ENCODE peak calls at places on chromosomes 5 and 9, in five cellular contexts. P is GM23248, Z is testis, E is choroid plexus epithelial cell, U is heart right ventricle. R is an unnamed sample.

GRCh38 chr5:156394642-156395393 is 67.9 kb downstream of the SGCD start:
- DNase-seq in P (no peak), U (no peak), Z (no peak), E (peak), R (no peak)

GRCh38 chr5:9126490-9126889 is 419.4 kb downstream of the SEMA5A start:
- DNase-seq in U (no peak), E (peak), Z (no peak), P (no peak), R (no peak)

GRCh38 chr9:22622823-22623222 is 176.2 kb downstream of the DMRTA1 start:
- DNase-seq in Z (no peak), P (no peak), U (no peak), E (no peak), R (no peak)

GRCh38 chr5:33933723-33934544 is 2.3 kb upstream of the RXFP3 start:
- DNase-seq in Z (no peak), E (peak), U (no peak), P (peak), R (no peak)

GRCh38 chr5:149223081-149223848 is 48.4 kb upstream of the AFAP1L1 start:
- DNase-seq in Z (peak), P (no peak), E (no peak), U (no peak), R (no peak)

GRCh38 chr5:133333561-133334150 is 278.7 kb downstream of the FSTL4 start:
- DNase-seq in P (no peak), Z (no peak), U (no peak), E (no peak), R (no peak)

GRCh38 chr5:131382407-131383395 is 118.8 kb downstream of the CDC42SE2 start:
- DNase-seq in P (peak), U (no peak), Z (no peak), E (peak), R (peak)

GRCh38 chr5:3526551-3527185 is 69.0 kb upstream of the IRX1 start:
- DNase-seq in P (no peak), E (no peak), Z (no peak), U (no peak), R (peak)

GRCh38 chr5:69048233-69048632 is 45.6 kb upstream of the SLC30A5 start:
- DNase-seq in P (peak), U (no peak), E (no peak), Z (no peak), R (no peak)

GRCh38 chr5:10745133-10745532 is 15.9 kb downstream of the DAP start:
- DNase-seq in Z (no peak), E (peak), P (peak), U (no peak), R (no peak)

GRCh38 chr5:139774980-139775654 is 20.5 kb upstream of the PSD2 start:
- DNase-seq in E (peak), P (peak), Z (peak), U (peak), R (peak)

GRCh38 chr9:3191715-3192114 is 334.1 kb downstream of the RFX3 start:
- DNase-seq in U (no peak), Z (no peak), E (no peak), P (no peak), R (no peak)

GRCh38 chr5:118486647-118487046 is 501.7 kb downstream of the DTWD2 start:
- DNase-seq in U (no peak), E (no peak), Z (no peak), P (no peak), R (no peak)

GRCh38 chr5:78792342-78793055 is 143.9 kb upstream of the LHFPL2 start:
- DNase-seq in E (no peak), Z (no peak), U (no peak), P (no peak), R (no peak)

GRCh38 chr9:135370411-135371375 is 108.9 kb upstream of the PPP1R26 start:
- DNase-seq in P (no peak), U (no peak), E (no peak), Z (no peak), R (no peak)

GRCh38 chr9:96418920-96419690 is 935 bp upstream of the ZNF367 start:
- DNase-seq in U (peak), P (peak), Z (peak), E (peak), R (peak)

GRCh38 chr5:158869092-158869491 is 230.6 kb downstream of the EBF1 start:
- DNase-seq in Z (no peak), P (no peak), U (no peak), E (no peak), R (peak)

GRCh38 chr9:28491121-28491520 is 917.8 kb upstream of the C9orf72 start:
- DNase-seq in P (no peak), U (no peak), E (no peak), Z (no peak), R (no peak)

GRCh38 chr9:37004424-37004935 is 29.6 kb downstream of the PAX5 start:
- DNase-seq in U (no peak), Z (no peak), E (no peak), P (no peak), R (no peak)

GRCh38 chr9:134186471-134187109 is 22.2 kb upstream of the RNU6ATAC start:
- DNase-seq in P (no peak), Z (peak), E (no peak), U (no peak), R (no peak)

GRCh38 chr5:1883120-1883924 is 597 bp upstream of the IRX4 start:
- DNase-seq in U (peak), Z (no peak), P (peak), E (no peak), R (no peak)

GRCh38 chr9:113963017-113963620 is 87.0 kb downstream of the ZNF618 start:
- DNase-seq in E (peak), Z (peak), U (peak), P (peak), R (peak)

GRCh38 chr5:130222638-130223037 is 318.4 kb downstream of the CHSY3 start:
- DNase-seq in U (no peak), Z (no peak), E (peak), P (no peak), R (no peak)

GRCh38 chr5:179268966-179269693 is 76.1 kb downstream of the ADAMTS2 start:
- DNase-seq in P (peak), E (no peak), Z (peak), U (no peak), R (no peak)

GRCh38 chr5:141825836-141826560 is 52.2 kb downstream of the PCDH1 start:
- DNase-seq in P (peak), U (no peak), E (peak), Z (no peak), R (peak)

GRCh38 chr9:110635589-110635988 is 33.0 kb upstream of the MUSK start:
- DNase-seq in E (no peak), Z (no peak), U (no peak), P (peak), R (no peak)

GRCh38 chr9:98538626-98539031 is 170.1 kb downstream of the GABBR2 start:
- DNase-seq in E (no peak), Z (no peak), P (peak), U (no peak), R (no peak)

GRCh38 chr5:1118231-1118698 is 6.4 kb upstream of the SLC12A7 start:
- DNase-seq in Z (peak), U (no peak), E (peak), P (no peak), R (no peak)

GRCh38 chr9:18238254-18238653 is 235.7 kb upstream of the ADAMTSL1 start:
- DNase-seq in Z (no peak), P (peak), E (peak), U (no peak), R (no peak)

GRCh38 chr9:38008168-38009034 is 60.6 kb downstream of the SHB start:
- DNase-seq in Z (no peak), P (peak), U (no peak), E (peak), R (no peak)

GRCh38 chr9:93673271-93673843 is 97.0 kb downstream of the PHF2 start:
- DNase-seq in Z (peak), U (peak), P (peak), E (no peak), R (no peak)

GRCh38 chr5:181159286-181160143 is 12.1 kb downstream of the OR2V2 start:
- DNase-seq in Z (peak), E (peak), P (peak), U (peak), R (peak)

GRCh38 chr5:181160144-181160754 is 12.9 kb downstream of the OR2V2 start:
- DNase-seq in E (peak), P (peak), U (peak), Z (peak), R (peak)

GRCh38 chr5:181163487-181164075 is 16.2 kb downstream of the OR2V2 start:
- DNase-seq in U (no peak), E (no peak), Z (no peak), P (no peak), R (no peak)

GRCh38 chr5:181164076-181164952 is 16.9 kb downstream of the OR2V2 start:
- DNase-seq in P (peak), E (no peak), U (no peak), Z (no peak), R (no peak)

GRCh38 chr5:181161534-181162175 is 14.3 kb downstream of the OR2V2 start:
- DNase-seq in P (no peak), Z (no peak), U (no peak), E (no peak), R (no peak)
- H3K4me3 ChIP-seq in P (peak), Z (no peak), U (no peak), E (peak), R (no peak)

GRCh38 chr9:136799854-136800657 is 3.9 kb downstream of the CCDC183 start:
- DNase-seq in Z (peak), U (peak), E (peak), P (peak), R (peak)

GRCh38 chr9:136796238-136796774 is at the start of gene CCDC183:
- DNase-seq in P (no peak), E (no peak), U (no peak), Z (no peak), R (no peak)

GRCh38 chr9:136802321-136802720 is 5.4 kb upstream of the RABL6 start:
- DNase-seq in Z (no peak), E (no peak), U (no peak), P (no peak), R (no peak)

GRCh38 chr9:136798708-136799078 is 2.6 kb downstream of the CCDC183 start:
- DNase-seq in E (no peak), Z (no peak), U (no peak), P (no peak), R (no peak)

GRCh38 chr9:136799079-136799853 is 3.1 kb downstream of the CCDC183 start:
- DNase-seq in Z (peak), U (no peak), E (no peak), P (peak), R (no peak)
- H3K4me3 ChIP-seq in Z (peak), U (peak), E (no peak), P (no peak), R (peak)

DNA sequence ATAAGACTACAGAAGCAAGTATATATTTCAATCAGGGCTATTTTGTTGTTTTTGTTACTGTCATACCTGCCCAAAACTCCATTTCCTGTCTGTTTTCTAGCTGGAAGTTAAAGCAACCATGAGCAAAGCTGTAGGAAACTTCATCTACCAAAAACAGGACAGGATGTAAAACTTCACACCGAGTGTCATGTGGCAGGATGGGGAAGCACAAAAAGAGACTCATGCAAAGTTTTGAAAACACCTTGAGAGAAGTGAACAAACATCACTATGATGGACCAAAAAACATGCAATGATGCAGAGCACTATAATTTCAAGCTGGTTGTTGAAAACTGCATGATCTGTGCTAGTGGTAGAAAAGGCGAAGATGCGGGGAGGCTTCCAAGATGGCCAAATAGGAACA is 6.3 kb upstream of the GZMA start:
- DNase-seq in E (no peak), Z (no peak), P (no peak), U (no peak), R (no peak)
- H3K4me3 ChIP-seq in E (no peak), Z (no peak), P (no peak), U (no peak), R (no peak)

DNA sequence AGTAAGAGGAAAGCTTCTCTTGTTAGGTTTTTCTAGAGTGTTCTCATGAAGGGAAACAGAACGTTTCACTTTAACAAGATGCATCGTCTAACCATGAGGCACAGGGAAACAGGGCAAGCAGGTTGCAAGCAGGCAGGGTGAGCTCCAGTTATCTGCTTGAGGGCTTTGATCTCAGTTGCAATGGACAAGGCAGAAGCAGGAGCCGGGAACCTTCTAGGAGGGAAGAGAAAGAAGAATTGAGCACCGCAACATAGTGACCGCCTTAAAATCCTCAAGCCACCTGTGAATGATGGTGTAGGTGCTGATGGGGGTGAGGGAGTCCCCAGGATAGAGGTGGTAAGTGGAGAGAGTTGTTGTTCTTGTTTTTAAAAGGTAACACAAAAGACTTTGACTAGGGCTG is 22.9 kb upstream of the ZSWIM6 start:
- DNase-seq in U (no peak), P (no peak), E (no peak), Z (no peak), R (no peak)
- H3K4me3 ChIP-seq in U (no peak), P (no peak), E (no peak), Z (no peak), R (no peak)

GRCh38 chr5:135308245-135308644 is 90.8 kb downstream of the MACROH2A1 start:
- DNase-seq in U (no peak), E (peak), P (peak), Z (no peak), R (no peak)

GRCh38 chr5:135306557-135306956 is 92.5 kb downstream of the MACROH2A1 start:
- DNase-seq in Z (no peak), P (no peak), E (no peak), U (no peak), R (no peak)

GRCh38 chr5:135308752-135309151 is 90.3 kb downstream of the MACROH2A1 start:
- DNase-seq in P (peak), Z (peak), E (peak), U (no peak), R (no peak)

GRCh38 chr5:135309391-135310327 is 89.4 kb downstream of the MACROH2A1 start:
- DNase-seq in P (peak), U (no peak), E (no peak), Z (no peak), R (no peak)

DNA sequence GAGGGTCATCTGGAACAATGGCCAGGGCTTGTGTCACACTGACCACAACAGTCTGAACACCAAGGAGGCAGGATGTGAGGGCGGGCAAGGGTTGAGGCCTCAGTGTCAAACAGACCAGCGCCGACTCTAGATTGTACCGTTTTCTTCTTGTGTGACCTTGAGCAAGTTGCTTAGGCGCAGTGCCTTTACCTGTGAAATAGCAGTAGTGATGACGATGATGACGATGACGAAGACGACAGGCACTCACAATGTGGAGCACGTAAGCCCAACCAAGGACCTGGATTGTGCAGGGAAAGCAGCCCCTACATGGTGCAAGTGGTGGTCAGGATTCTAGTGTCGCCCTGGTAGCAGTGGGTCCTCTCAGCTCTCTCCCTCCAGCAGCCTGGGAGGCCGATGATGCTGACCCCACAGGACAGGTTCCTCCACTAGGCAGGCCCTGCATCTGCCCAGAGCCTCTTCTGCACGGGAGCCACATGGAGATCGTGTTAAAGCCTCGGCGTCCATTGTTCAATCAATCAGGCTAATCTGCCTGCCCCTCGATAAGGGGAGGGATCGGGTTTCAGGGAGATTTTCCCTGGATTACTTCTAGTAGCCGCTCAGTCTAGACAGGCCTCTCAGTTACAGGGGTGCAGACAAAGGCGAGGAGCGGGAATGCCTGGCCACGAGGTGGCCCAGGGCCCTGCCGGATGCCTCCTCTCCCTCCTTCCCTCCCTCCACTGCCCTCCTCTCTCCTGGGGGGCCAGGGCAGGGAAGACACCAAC is 91.7 kb downstream of the MACROH2A1 start:
- DNase-seq in E (no peak), U (no peak), P (no peak), Z (no peak), R (no peak)
- H3K4me3 ChIP-seq in E (no peak), U (no peak), P (no peak), Z (no peak), R (no peak)

DNA sequence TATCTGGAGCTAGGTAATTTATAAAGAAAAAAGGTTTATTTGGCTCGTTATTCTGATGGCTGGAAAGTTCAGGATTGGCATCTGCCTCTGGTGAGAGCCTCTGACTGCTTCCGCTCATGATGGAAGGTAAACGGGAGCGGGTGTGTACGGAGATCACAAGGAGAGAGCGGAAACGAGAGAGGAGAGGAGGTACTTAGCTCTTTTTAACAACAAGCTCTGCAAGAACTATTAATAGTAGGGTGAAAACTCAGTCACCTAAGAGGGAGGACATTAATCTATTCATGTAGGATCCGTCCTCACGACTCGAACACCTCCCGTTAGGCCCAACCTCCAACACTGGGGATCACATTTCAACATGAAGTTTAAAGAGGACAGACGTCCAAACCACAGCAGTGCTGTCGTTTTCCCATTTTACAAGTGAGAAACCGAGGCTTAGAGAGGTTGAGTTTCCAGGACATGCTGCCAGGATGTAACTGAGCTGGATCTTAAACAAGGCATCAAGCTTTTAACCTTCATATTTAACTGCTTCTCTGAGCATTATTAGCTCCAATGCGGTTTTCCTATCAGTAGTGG is 173.6 kb downstream of the SLC28A3 start:
- DNase-seq in P (no peak), U (no peak), E (no peak), Z (no peak), R (no peak)
- H3K4me3 ChIP-seq in P (no peak), U (no peak), E (no peak), Z (no peak), R (no peak)

GRCh38 chr5:93607367-93608258 is 24.6 kb downstream of the NR2F1 start:
- DNase-seq in E (peak), Z (no peak), U (no peak), P (peak), R (peak)
- H3K4me3 ChIP-seq in E (peak), Z (no peak), U (no peak), P (peak), R (no peak)